ENCODE peak calls at places on chromosomes 3 and 15, in six cellular contexts. T is BE2C, V is GM20000, R is fibroblast of mammary gland, G is G401, J is thoracic aorta. Y is an unnamed sample.

GRCh38 chr3:126402178-126402577 is 7.5 kb downstream of the CFAP100 start:
- DNase-seq in J (no peak), G (no peak), R (no peak), V (no peak), T (no peak), Y (no peak)

GRCh38 chr15:75672646-75673425 is 25.1 kb downstream of the SNX33 start:
- DNase-seq in J (no peak), T (peak; percentile 56), V (no peak), R (peak; percentile 52), G (no peak), Y (no peak)

GRCh38 chr3:125374501-125374995 is 577 bp downstream of the ZNF148 start:
- DNase-seq in V (peak; percentile 69), J (no peak), R (peak; percentile 30), G (peak; percentile 42), T (peak; percentile 45), Y (no peak)

GRCh38 chr3:30162579-30162978 is 443.8 kb upstream of the TGFBR2 start:
- DNase-seq in G (no peak), J (no peak), T (no peak), V (no peak), R (peak; percentile 97), Y (no peak)

GRCh38 chr15:33150993-33151392 is 43.5 kb downstream of the FMN1 start:
- DNase-seq in J (no peak), G (no peak), T (no peak), R (no peak), V (no peak), Y (peak; percentile 86)

GRCh38 chr3:122306622-122306953 is 18.5 kb upstream of the CSTA start:
- DNase-seq in J (no peak), G (no peak), T (no peak), R (no peak), V (no peak), Y (no peak)

GRCh38 chr3:185824051-185824466 is 783 bp downstream of the IGF2BP2 start:
- DNase-seq in T (no peak), R (no peak), V (peak; percentile 58), J (no peak), G (peak; percentile 35), Y (no peak)

GRCh38 chr3:184565421-184566211 is 4.0 kb downstream of the EPHB3 start:
- DNase-seq in G (no peak), V (no peak), J (no peak), R (peak; percentile 87), T (peak; percentile 68), Y (no peak)

GRCh38 chr3:99933971-99934750 is 116.5 kb downstream of the CMSS1 start:
- DNase-seq in T (no peak), J (no peak), V (no peak), R (no peak), G (no peak), Y (no peak)

GRCh38 chr3:17500618-17501017 is 241.8 kb downstream of the TBC1D5 start:
- DNase-seq in G (no peak), J (no peak), V (no peak), T (no peak), R (no peak), Y (peak; percentile 47)

GRCh38 chr3:192481638-192482037 is 245.7 kb downstream of the FGF12 start:
- DNase-seq in R (peak; percentile 95), J (no peak), V (no peak), G (no peak), T (no peak), Y (peak; percentile 32)